ENCODE peak calls at places on chromosomes 5 and 9, in six cellular contexts. One of them, this sample, is unnamed.

GRCh38 chr5:65611524-65611923 is 12.6 kb downstream of the TRIM23 start:
- DNase-seq in IMR-90: peak
- DNase-seq in mesenchymal stem cell: no peak
- DNase-seq in H1: no peak
- DNase-seq in H9: no peak
- DNase-seq in trophoblast cell: peak
- DNase-seq in this sample: no peak

GRCh38 chr5:66828046-66828550 is 231.9 kb downstream of the MAST4 start:
- DNase-seq in IMR-90: no peak
- DNase-seq in mesenchymal stem cell: no peak
- DNase-seq in H1: no peak
- DNase-seq in H9: peak
- DNase-seq in trophoblast cell: no peak
- DNase-seq in this sample: peak

GRCh38 chr5:169161022-169161680 is 139.8 kb downstream of the SLIT3 start:
- DNase-seq in IMR-90: peak
- DNase-seq in mesenchymal stem cell: peak
- DNase-seq in H1: no peak
- DNase-seq in H9: peak
- DNase-seq in trophoblast cell: peak
- DNase-seq in this sample: peak

GRCh38 chr9:136654820-136655219 is 7.9 kb upstream of the EGFL7 start:
- DNase-seq in IMR-90: no peak
- DNase-seq in mesenchymal stem cell: no peak
- DNase-seq in H1: no peak
- DNase-seq in H9: no peak
- DNase-seq in trophoblast cell: no peak
- DNase-seq in this sample: no peak

GRCh38 chr5:111374380-111374779 is 138.0 kb downstream of the STARD4 start:
- DNase-seq in IMR-90: no peak
- DNase-seq in mesenchymal stem cell: no peak
- DNase-seq in H1: no peak
- DNase-seq in H9: no peak
- DNase-seq in trophoblast cell: no peak
- DNase-seq in this sample: no peak

GRCh38 chr9:98168952-98169488 is 23.4 kb downstream of the CORO2A start:
- DNase-seq in IMR-90: peak
- DNase-seq in mesenchymal stem cell: peak
- DNase-seq in H1: no peak
- DNase-seq in H9: peak
- DNase-seq in trophoblast cell: no peak
- DNase-seq in this sample: no peak

GRCh38 chr9:79662553-79662956 is 90.8 kb downstream of the TLE4 start:
- DNase-seq in IMR-90: no peak
- DNase-seq in mesenchymal stem cell: peak
- DNase-seq in H1: no peak
- DNase-seq in H9: no peak
- DNase-seq in trophoblast cell: no peak
- DNase-seq in this sample: peak

GRCh38 chr5:150131978-150132694 is 23.5 kb downstream of the PDGFRB start:
- DNase-seq in IMR-90: peak
- DNase-seq in mesenchymal stem cell: no peak
- DNase-seq in H1: no peak
- DNase-seq in H9: no peak
- DNase-seq in trophoblast cell: no peak
- DNase-seq in this sample: no peak

GRCh38 chr9:89435315-89435823 is 62.5 kb downstream of the SEMA4D start:
- DNase-seq in IMR-90: no peak
- DNase-seq in mesenchymal stem cell: no peak
- DNase-seq in H1: peak
- DNase-seq in H9: peak
- DNase-seq in trophoblast cell: peak
- DNase-seq in this sample: peak

GRCh38 chr5:161546463-161547301 is at the start of gene GABRB2:
- DNase-seq in IMR-90: no peak
- DNase-seq in mesenchymal stem cell: peak
- DNase-seq in H1: no peak
- DNase-seq in H9: peak
- DNase-seq in trophoblast cell: no peak
- DNase-seq in this sample: peak

GRCh38 chr5:665956-666711 is 27.0 kb downstream of the TPPP start:
- DNase-seq in IMR-90: no peak
- DNase-seq in mesenchymal stem cell: no peak
- DNase-seq in H1: no peak
- DNase-seq in H9: no peak
- DNase-seq in trophoblast cell: no peak
- DNase-seq in this sample: no peak

GRCh38 chr5:179371681-179372675 is 26.7 kb upstream of the ADAMTS2 start:
- DNase-seq in IMR-90: no peak
- DNase-seq in mesenchymal stem cell: no peak
- DNase-seq in H1: no peak
- DNase-seq in H9: peak
- DNase-seq in trophoblast cell: no peak
- DNase-seq in this sample: no peak

GRCh38 chr9:78215706-78216105 is 20.2 kb upstream of the CEP78 start:
- DNase-seq in IMR-90: peak
- DNase-seq in mesenchymal stem cell: peak
- DNase-seq in H1: no peak
- DNase-seq in H9: no peak
- DNase-seq in trophoblast cell: peak
- DNase-seq in this sample: no peak

GRCh38 chr5:135356522-135357318 is 42.3 kb downstream of the MACROH2A1 start:
- DNase-seq in IMR-90: peak
- DNase-seq in mesenchymal stem cell: peak
- DNase-seq in H1: no peak
- DNase-seq in H9: no peak
- DNase-seq in trophoblast cell: no peak
- DNase-seq in this sample: no peak

GRCh38 chr9:72687331-72687730 is 165.9 kb downstream of the TMC1 start:
- DNase-seq in IMR-90: no peak
- DNase-seq in mesenchymal stem cell: no peak
- DNase-seq in H1: no peak
- DNase-seq in H9: no peak
- DNase-seq in trophoblast cell: no peak
- DNase-seq in this sample: no peak

GRCh38 chr9:34485822-34486221 is 27.2 kb downstream of the DNAI1 start:
- DNase-seq in IMR-90: no peak
- DNase-seq in mesenchymal stem cell: no peak
- DNase-seq in H1: no peak
- DNase-seq in H9: no peak
- DNase-seq in trophoblast cell: no peak
- DNase-seq in this sample: no peak

GRCh38 chr9:15612962-15613361 is 60.1 kb downstream of the CCDC171 start:
- DNase-seq in IMR-90: no peak
- DNase-seq in mesenchymal stem cell: no peak
- DNase-seq in H1: no peak
- DNase-seq in H9: no peak
- DNase-seq in trophoblast cell: no peak
- DNase-seq in this sample: no peak

GRCh38 chr9:15618540-15619331 is 65.9 kb downstream of the CCDC171 start:
- DNase-seq in IMR-90: no peak
- DNase-seq in mesenchymal stem cell: no peak
- DNase-seq in H1: no peak
- DNase-seq in H9: no peak
- DNase-seq in trophoblast cell: no peak
- DNase-seq in this sample: no peak

GRCh38 chr9:15622596-15622995 is 69.8 kb downstream of the CCDC171 start:
- DNase-seq in IMR-90: peak
- DNase-seq in mesenchymal stem cell: peak
- DNase-seq in H1: no peak
- DNase-seq in H9: no peak
- DNase-seq in trophoblast cell: no peak
- DNase-seq in this sample: no peak

DNA sequence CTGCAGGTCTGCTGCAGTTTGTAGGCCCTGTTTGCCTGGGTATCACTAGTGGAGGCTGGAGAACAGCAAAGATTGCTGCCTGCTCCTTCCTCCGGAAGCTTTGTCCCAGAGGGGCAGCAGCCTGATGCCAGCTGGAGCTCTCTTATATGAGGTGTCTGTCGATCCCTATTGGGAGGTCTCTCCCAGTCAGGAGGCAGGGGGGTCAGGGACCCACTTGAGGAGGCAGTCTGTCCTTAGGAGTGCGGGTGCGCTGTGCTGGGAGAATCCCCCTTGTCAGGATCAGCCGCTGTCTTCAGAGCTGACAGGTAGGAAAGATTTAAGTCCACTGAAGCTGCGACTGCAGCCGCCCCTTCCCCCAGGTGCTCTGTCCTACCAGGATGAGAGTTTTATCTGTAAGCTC is 64.9 kb downstream of the CCDC171 start:
- DNase-seq in IMR-90: no peak
- DNase-seq in mesenchymal stem cell: no peak
- DNase-seq in H1: no peak
- DNase-seq in H9: no peak
- DNase-seq in trophoblast cell: no peak
- DNase-seq in this sample: no peak
- H3K9ac ChIP-seq in IMR-90: no peak
- H3K9ac ChIP-seq in mesenchymal stem cell: no peak
- H3K9ac ChIP-seq in H1: no peak
- H3K9ac ChIP-seq in H9: no peak
- H3K9ac ChIP-seq in trophoblast cell: no peak
- H3K9ac ChIP-seq in this sample: no peak

GRCh38 chr9:134225186-134225585 is 60.8 kb upstream of the RNU6ATAC start:
- DNase-seq in IMR-90: no peak
- DNase-seq in mesenchymal stem cell: no peak
- DNase-seq in H1: no peak
- DNase-seq in H9: no peak
- DNase-seq in trophoblast cell: no peak
- DNase-seq in this sample: no peak

GRCh38 chr9:134224130-134224826 is 59.9 kb upstream of the RNU6ATAC start:
- DNase-seq in IMR-90: no peak
- DNase-seq in mesenchymal stem cell: no peak
- DNase-seq in H1: no peak
- DNase-seq in H9: no peak
- DNase-seq in trophoblast cell: no peak
- DNase-seq in this sample: no peak

GRCh38 chr9:134224827-134225154 is 60.4 kb upstream of the RNU6ATAC start:
- DNase-seq in IMR-90: no peak
- DNase-seq in mesenchymal stem cell: no peak
- DNase-seq in H1: no peak
- DNase-seq in H9: no peak
- DNase-seq in trophoblast cell: no peak
- DNase-seq in this sample: no peak

GRCh38 chr9:134226221-134226930 is 62.0 kb upstream of the RNU6ATAC start:
- DNase-seq in IMR-90: peak
- DNase-seq in mesenchymal stem cell: peak
- DNase-seq in H1: no peak
- DNase-seq in H9: no peak
- DNase-seq in trophoblast cell: no peak
- DNase-seq in this sample: no peak

DNA sequence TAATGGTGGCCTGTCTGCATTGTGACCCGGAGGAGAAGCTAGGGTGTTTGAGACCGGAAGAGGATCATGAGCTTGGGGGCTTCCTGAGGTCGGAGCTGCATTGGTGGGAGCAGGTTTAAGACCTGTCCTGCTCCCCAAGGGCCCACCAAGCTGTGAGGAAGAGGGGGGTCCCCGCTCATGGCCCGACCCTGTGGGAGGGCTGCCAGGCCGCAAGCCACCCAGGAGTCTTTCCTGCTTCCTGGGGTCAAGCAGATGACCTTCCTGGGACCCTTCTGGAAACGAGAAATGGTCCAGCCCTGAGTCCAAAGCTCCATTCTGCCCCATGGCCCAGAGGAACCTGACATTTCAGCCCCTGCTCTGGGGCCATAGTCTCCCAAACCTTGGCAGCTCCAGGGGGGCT is 61.5 kb upstream of the RNU6ATAC start:
- DNase-seq in IMR-90: no peak
- DNase-seq in mesenchymal stem cell: no peak
- DNase-seq in H1: no peak
- DNase-seq in H9: no peak
- DNase-seq in trophoblast cell: no peak
- DNase-seq in this sample: no peak
- H4K91ac ChIP-seq in IMR-90: peak
- H4K91ac ChIP-seq in mesenchymal stem cell: peak
- H4K91ac ChIP-seq in H1: no peak
- H4K91ac ChIP-seq in H9: no peak
- H4K91ac ChIP-seq in trophoblast cell: no peak
- H4K91ac ChIP-seq in this sample: no peak

DNA sequence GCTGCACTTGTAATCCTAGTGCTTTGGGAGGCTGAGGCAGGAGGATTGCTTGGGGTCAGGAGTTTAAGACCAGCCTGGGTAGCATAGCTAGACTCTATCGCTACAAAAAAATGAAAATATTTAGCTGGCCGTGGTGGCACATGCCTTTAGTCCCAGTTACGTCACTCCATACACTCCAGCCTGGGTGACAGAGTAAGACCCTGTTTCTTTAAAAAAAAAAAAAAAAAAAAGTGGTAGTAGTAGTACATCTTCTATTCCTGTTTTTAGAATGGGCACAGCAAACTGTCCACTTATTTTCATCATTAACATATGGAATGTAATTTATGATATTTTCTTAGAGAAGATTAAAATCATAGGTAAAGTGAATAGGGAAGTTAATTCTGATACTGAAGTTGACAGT is 48.2 kb downstream of the TRIO start:
- DNase-seq in IMR-90: no peak
- DNase-seq in mesenchymal stem cell: no peak
- DNase-seq in H1: no peak
- DNase-seq in H9: no peak
- DNase-seq in trophoblast cell: no peak
- DNase-seq in this sample: no peak
- H3K9ac ChIP-seq in IMR-90: peak
- H3K9ac ChIP-seq in mesenchymal stem cell: peak
- H3K9ac ChIP-seq in H1: no peak
- H3K9ac ChIP-seq in H9: no peak
- H3K9ac ChIP-seq in trophoblast cell: no peak
- H3K9ac ChIP-seq in this sample: no peak

DNA sequence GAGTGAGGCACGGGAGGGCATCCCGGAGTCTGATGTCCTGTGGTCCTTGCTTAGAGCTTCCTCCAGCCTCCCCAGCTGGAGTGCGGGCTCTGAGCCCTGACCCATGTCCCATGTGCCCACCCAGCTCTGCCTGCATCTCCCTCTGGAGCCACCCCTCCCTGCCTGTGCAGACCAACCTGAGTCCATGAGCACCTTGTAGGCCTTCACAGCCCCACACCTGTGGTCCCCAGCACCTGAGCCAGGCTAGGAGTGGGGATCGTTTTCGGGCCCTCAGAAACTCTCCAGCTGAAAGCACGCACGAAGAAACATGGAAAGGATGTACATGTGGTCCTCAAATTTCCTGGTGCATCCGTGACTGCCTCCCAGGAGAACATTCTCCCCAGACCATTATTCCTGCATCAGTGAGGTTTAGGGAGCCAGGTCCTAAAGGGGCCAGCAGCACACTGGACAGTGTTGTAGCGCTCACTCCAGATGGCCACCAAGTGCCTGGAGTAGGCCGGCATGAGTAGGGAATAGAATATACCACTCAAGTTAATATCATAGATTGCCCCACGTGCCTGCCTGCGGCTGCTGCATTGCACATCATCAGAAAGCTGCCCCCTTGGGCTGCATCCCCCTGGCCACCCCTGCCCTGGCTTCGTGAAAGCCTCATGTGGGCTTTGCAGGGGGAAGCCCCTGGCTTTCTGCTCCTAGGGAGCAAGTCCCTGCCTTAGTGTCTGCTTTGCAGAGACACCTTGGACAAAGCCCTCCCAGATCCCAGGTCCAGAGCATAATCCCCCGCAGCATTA is 80.6 kb downstream of the WNK2 start:
- DNase-seq in IMR-90: no peak
- DNase-seq in mesenchymal stem cell: no peak
- DNase-seq in H1: no peak
- DNase-seq in H9: no peak
- DNase-seq in trophoblast cell: no peak
- DNase-seq in this sample: no peak
- H4K91ac ChIP-seq in IMR-90: no peak
- H4K91ac ChIP-seq in mesenchymal stem cell: no peak
- H4K91ac ChIP-seq in H1: no peak
- H4K91ac ChIP-seq in H9: no peak
- H4K91ac ChIP-seq in trophoblast cell: no peak
- H4K91ac ChIP-seq in this sample: no peak

GRCh38 chr5:127076730-127077129 is 3.4 kb upstream of the C5orf63 start:
- DNase-seq in IMR-90: peak
- DNase-seq in mesenchymal stem cell: peak
- DNase-seq in H1: no peak
- DNase-seq in H9: no peak
- DNase-seq in trophoblast cell: no peak
- DNase-seq in this sample: no peak
- H3K9ac ChIP-seq in IMR-90: no peak
- H3K9ac ChIP-seq in mesenchymal stem cell: no peak
- H3K9ac ChIP-seq in H1: no peak
- H3K9ac ChIP-seq in H9: no peak
- H3K9ac ChIP-seq in trophoblast cell: no peak
- H3K9ac ChIP-seq in this sample: no peak

This sample was measured in neuronal stem cell.